ENCODE peak calls at places on chromosome 3, in five cellular contexts. Z, I, O, U and P are unnamed samples.
A peak's percentile ranks its signal among the peaks of the same experiment; 100 is the strongest.

GRCh38 chr3:171892457-171892856 is 49.3 kb downstream of the TMEM212 start:
- DNase-seq in Z (no peak), I (no peak), O (no peak), U (no peak), P (no peak)

GRCh38 chr3:172159962-172160538 is 120.7 kb downstream of the FNDC3B start:
- DNase-seq in Z (no peak), I (no peak), O (no peak), U (no peak), P (no peak)

GRCh38 chr3:45885979-45886711 is at the start of gene CCR9:
- DNase-seq in Z (no peak), I (no peak), O (no peak), U (no peak), P (no peak)

GRCh38 chr3:170425491-170426239 is 7.0 kb downstream of the CLDN11 start:
- DNase-seq in Z (no peak), I (no peak), O (no peak), U (no peak), P (no peak)

GRCh38 chr3:185659942-185660921 is 74.1 kb downstream of the SENP2 start:
- DNase-seq in Z (peak; percentile 35), I (peak; percentile 80), O (peak; percentile 47), U (peak; percentile 68), P (peak; percentile 25)

GRCh38 chr3:31369637-31370036 is 163.1 kb upstream of the STT3B start:
- DNase-seq in Z (no peak), I (no peak), O (no peak), U (no peak), P (no peak)

GRCh38 chr3:156311930-156312329 is 191.6 kb downstream of the KCNAB1 start:
- DNase-seq in Z (no peak), I (no peak), O (no peak), U (no peak), P (no peak)

GRCh38 chr3:128524374-128525299 is 31.6 kb upstream of the GATA2 start:
- DNase-seq in Z (no peak), I (no peak), O (no peak), U (no peak), P (no peak)

GRCh38 chr3:135581806-135582205 is 383.7 kb upstream of the PPP2R3A start:
- DNase-seq in Z (no peak), I (no peak), O (no peak), U (no peak), P (no peak)